ENCODE peak calls at places on chromosomes 13 and 19, in four cellular contexts. Q is astrocyte of the spinal cord, S is AG04450, T is amniotic stem cell. X is an unnamed sample.

GRCh38 chr19:58097783-58098681 is at the start of gene ZSCAN18:
- DNase-seq in Q (peak), S (peak), T (peak), X (peak)

GRCh38 chr19:38869160-38869835 is 8.8 kb downstream of the RINL start:
- DNase-seq in Q (no peak), S (no peak), T (no peak), X (no peak)

GRCh38 chr13:25980255-25980654 is 71.6 kb downstream of the SHISA2 start:
- DNase-seq in Q (no peak), S (no peak), T (peak), X (no peak)

GRCh38 chr13:62320129-62320724 is 904.6 kb upstream of the PCDH20 start:
- DNase-seq in Q (peak), S (peak), T (peak), X (no peak)

GRCh38 chr13:36736119-36736726 is 62.4 kb downstream of the SERTM1 start:
- DNase-seq in Q (peak), S (peak), T (peak), X (no peak)

GRCh38 chr13:65719831-65720230 is 1510.3 kb downstream of the PCDH9 start:
- DNase-seq in Q (no peak), S (no peak), T (no peak), X (no peak)

GRCh38 chr13:108360139-108360538 is 90.6 kb downstream of the TNFSF13B start:
- DNase-seq in Q (no peak), S (no peak), T (no peak), X (no peak)

GRCh38 chr19:18848860-18849661 is 17.3 kb downstream of the UPF1 start:
- DNase-seq in Q (no peak), S (no peak), T (no peak), X (no peak)

GRCh38 chr13:98975822-98976261 is 2.0 kb downstream of the DOCK9 start:
- DNase-seq in Q (peak), S (no peak), T (no peak), X (no peak)

GRCh38 chr13:106151056-106151699 is 384.3 kb downstream of the EFNB2 start:
- DNase-seq in Q (peak), S (peak), T (peak), X (peak)

GRCh38 chr13:113483504-113484287 is 6.8 kb downstream of the DCUN1D2 start:
- DNase-seq in Q (no peak), S (no peak), T (no peak), X (no peak)

GRCh38 chr19:38831142-38831605 is 420 bp downstream of the ECH1 start:
- DNase-seq in Q (peak), S (peak), T (peak), X (peak)

GRCh38 chr19:17303940-17304267 is 679 bp upstream of the ABHD8 start:
- DNase-seq in Q (no peak), S (no peak), T (no peak), X (no peak)

X was measured in GOT3.